ENCODE peak calls at places on chromosomes 12 and 14, in seven cellular contexts. M is hepatocyte, O is GM23338, A is PC-3, K is MM.1S, X is HCT116, B is PC-9. U is an unnamed sample.

GRCh38 chr12:123532021-123532420 is 1.5 kb downstream of the RILPL1 start:
- DNase-seq in A (no peak), X (no peak), O (no peak), B (no peak), K (peak; percentile 23), M (no peak), U (peak; percentile 43)

GRCh38 chr12:50562485-50563433 is 58.0 kb downstream of the DIP2B start:
- DNase-seq in A (no peak), M (no peak), K (no peak), O (no peak), B (no peak), X (no peak), U (no peak)

GRCh38 chr12:50986961-50987737 is 34.8 kb downstream of the HIGD1C start:
- DNase-seq in X (peak; percentile 15), M (peak; percentile 83), A (peak; percentile 64), O (peak; percentile 83), K (peak; percentile 81), B (no peak), U (peak; percentile 75)

GRCh38 chr12:25433581-25434325 is 119.3 kb downstream of the LMNTD1 start:
- DNase-seq in X (no peak), B (no peak), M (peak; percentile 24), K (peak; percentile 8), A (peak; percentile 60), O (no peak), U (peak; percentile 4)

GRCh38 chr14:61524936-61525292 is 170.4 kb upstream of the HIF1A start:
- DNase-seq in B (no peak), M (no peak), X (no peak), O (no peak), A (no peak), K (no peak), U (peak; percentile 17)

GRCh38 chr14:99240512-99241313 is 31.3 kb downstream of the BCL11B start:
- DNase-seq in M (no peak), X (no peak), O (no peak), B (no peak), K (no peak), A (no peak), U (no peak)

GRCh38 chr12:29241821-29242591 is 92.9 kb downstream of the FAR2 start:
- DNase-seq in X (peak; percentile 49), B (peak; percentile 96), K (no peak), O (peak; percentile 10), M (peak; percentile 69), A (peak; percentile 100), U (peak; percentile 93)

GRCh38 chr12:54360717-54361456 is 3.4 kb downstream of the GPR84 start:
- DNase-seq in A (peak; percentile 86), O (peak; percentile 97), K (peak; percentile 27), B (peak; percentile 52), M (peak; percentile 89), X (peak; percentile 77), U (peak; percentile 79)

GRCh38 chr12:113054948-113055486 is 1.5 kb upstream of the DTX1 start:
- DNase-seq in B (no peak), X (no peak), O (no peak), M (no peak), A (no peak), K (no peak), U (no peak)

GRCh38 chr12:65638324-65638723 is 186.0 kb upstream of the HMGA2 start:
- DNase-seq in A (no peak), X (no peak), M (no peak), K (no peak), O (no peak), B (no peak), U (no peak)

GRCh38 chr14:67721851-67722250 is 20.2 kb downstream of the RDH12 start:
- DNase-seq in A (no peak), M (no peak), O (no peak), X (no peak), B (no peak), K (no peak), U (no peak)

GRCh38 chr12:113091506-113091905 is 35.0 kb downstream of the DTX1 start:
- DNase-seq in O (no peak), K (no peak), M (no peak), B (no peak), A (no peak), X (no peak), U (no peak)

GRCh38 chr14:92470215-92470614 is 43.4 kb upstream of the RIN3 start:
- DNase-seq in B (peak; percentile 77), O (peak; percentile 11), A (peak; percentile 79), X (no peak), M (no peak), K (no peak), U (peak; percentile 85)

GRCh38 chr14:75144944-75145343 is 18.1 kb upstream of the NEK9 start:
- DNase-seq in A (no peak), B (no peak), K (no peak), M (peak; percentile 15), X (no peak), O (no peak), U (no peak)

GRCh38 chr12:124151583-124151982 is 143.3 kb upstream of the RFLNA start:
- DNase-seq in M (no peak), O (no peak), X (no peak), A (no peak), B (no peak), K (no peak), U (no peak)

GRCh38 chr12:56220611-56221232 is 1.0 kb downstream of the RNF41 start:
- DNase-seq in A (peak; percentile 33), M (no peak), B (no peak), X (no peak), O (peak; percentile 52), K (peak; percentile 45), U (peak; percentile 66)

GRCh38 chr14:100786131-100786530 is 39.8 kb upstream of the MEG3 start:
- DNase-seq in M (no peak), B (no peak), K (no peak), X (no peak), A (no peak), O (no peak), U (no peak)

GRCh38 chr14:76742961-76743360 is 18.3 kb upstream of the VASH1 start:
- DNase-seq in X (no peak), K (no peak), M (no peak), B (no peak), A (peak; percentile 45), O (no peak), U (no peak)

GRCh38 chr12:15151141-15152091 is 69.8 kb downstream of the RERG start:
- DNase-seq in X (peak; percentile 6), K (peak; percentile 30), B (no peak), A (peak; percentile 42), M (peak; percentile 55), O (peak; percentile 35), U (peak; percentile 38)

GRCh38 chr14:78614651-78615050 is 444.5 kb downstream of the NRXN3 start:
- DNase-seq in K (no peak), X (no peak), O (no peak), M (no peak), B (no peak), A (no peak), U (no peak)

GRCh38 chr14:68527329-68527851 is 265.5 kb downstream of the ZFP36L1 start:
- DNase-seq in M (no peak), B (peak; percentile 88), O (no peak), X (no peak), K (no peak), A (no peak), U (peak; percentile 47)

GRCh38 chr14:50338547-50338946 is 26.4 kb downstream of the DMAC2L start:
- DNase-seq in K (no peak), A (no peak), B (no peak), O (no peak), X (no peak), M (no peak), U (no peak)

GRCh38 chr12:92719674-92720073 is 16.9 kb downstream of the PLEKHG7 start:
- DNase-seq in M (no peak), K (no peak), X (no peak), B (no peak), A (peak; percentile 33), O (no peak), U (peak; percentile 77)

DNA sequence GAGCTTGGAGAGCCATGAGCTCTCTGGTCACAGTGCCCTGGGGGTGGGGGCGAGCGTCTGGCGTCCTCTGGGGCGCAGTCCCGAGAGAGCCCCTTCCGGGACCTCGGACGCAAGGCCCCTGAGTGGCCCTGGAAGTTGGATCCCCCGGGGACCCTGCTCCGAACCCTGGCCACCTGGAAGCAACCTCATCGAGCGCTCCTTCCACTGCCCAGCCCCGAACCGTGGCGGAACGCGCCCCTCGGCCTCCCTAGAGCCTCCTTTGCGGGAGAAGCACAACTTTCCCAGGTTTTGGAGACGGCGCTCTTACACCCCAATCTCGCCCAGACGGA is 1.2 kb downstream of the NOS1 start:
- DNase-seq in O (peak; percentile 51), K (no peak), A (no peak), X (no peak), M (no peak), B (no peak), U (no peak)
- H3K4me2 ChIP-seq in O (peak overlapping the region; percentile 96), K (no peak overlapping the region), A (peak overlapping the region; percentile 65), X (no peak overlapping the region), M (peak overlapping the region; percentile 71), B (no peak overlapping the region), U (no peak overlapping the region)

GRCh38 chr14:31777312-31777711 is 216.1 kb downstream of the NUBPL start:
- DNase-seq in A (no peak), B (no peak), M (no peak), X (no peak), O (no peak), K (no peak), U (no peak)
- H3K9me2 ChIP-seq in A (no peaks in the 10 kb centered on the region), B (no peaks in the 10 kb centered on the region), M (no peaks in the 10 kb centered on the region), X (no peaks in the 10 kb centered on the region), O (peaks cover 11% of the 10 kb centered on the region), K (no peaks in the 10 kb centered on the region), U (no peaks in the 10 kb centered on the region)

GRCh38 chr14:57611555-57612075 is 118.0 kb upstream of the CCDC198 start:
- DNase-seq in B (no peak), A (no peak), X (no peak), O (no peak), K (peak; percentile 50), M (no peak), U (no peak)
- TF ChIP-seq EZH2 in B (no peak), A (no peak), X (no peak), O (no peak), K (no peak), M (no peak), U (no peak)

GRCh38 chr14:72524230-72524629 is 369.7 kb downstream of the DPF3 start:
- DNase-seq in K (no peak), X (no peak), B (no peak), A (no peak), O (no peak), M (no peak), U (no peak)
- H3K4me2 ChIP-seq in K (no peak overlapping the region), X (no peak overlapping the region), B (no peak overlapping the region), A (no peak overlapping the region), O (no peak overlapping the region), M (no peak overlapping the region), U (no peak overlapping the region)

U was measured in GM23248.